ENCODE peak calls at places on chromosomes 2 and 18, in five cellular contexts. F is HepG2, G is K562, S is upper lobe of left lung, R is A549. M is an unnamed sample. For H3K4me1, the result is how much of the 10 kb centered on the place peaks cover.

GRCh38 chr18:11654736-11655604 is 34.1 kb upstream of the GNAL start:
- ATAC-seq in F (peak), G (peak), S (peak), R (peak), M (peak)

GRCh38 chr2:128091691-128092050 is 671 bp downstream of the UGGT1 start:
- ATAC-seq in F (peak), G (peak), S (no peak), R (no peak), M (no peak)

GRCh38 chr18:9454061-9454703 is 21.1 kb upstream of the RALBP1 start:
- ATAC-seq in F (no peak), G (peak), S (no peak), R (no peak), M (no peak)

GRCh38 chr2:189548686-189549439 is 31.7 kb downstream of the SLC40A1 start:
- ATAC-seq in F (peak), G (peak), S (no peak), R (peak), M (no peak)

GRCh38 chr2:101327863-101328394 is 19.4 kb upstream of the RNF149 start:
- ATAC-seq in F (no peak), G (no peak), S (peak), R (no peak), M (no peak)

GRCh38 chr2:122500316-122501105 is 745.1 kb downstream of the TSN start:
- ATAC-seq in F (no peak), G (no peak), S (no peak), R (no peak), M (no peak)

GRCh38 chr2:48144777-48145176 is 238.5 kb upstream of the FBXO11 start:
- ATAC-seq in F (no peak), G (peak), S (no peak), R (no peak), M (no peak)

GRCh38 chr2:205837663-205838062 is 155.4 kb downstream of the NRP2 start:
- ATAC-seq in F (no peak), G (no peak), S (no peak), R (no peak), M (no peak)

GRCh38 chr2:44615950-44616518 is 254.3 kb downstream of the CAMKMT start:
- ATAC-seq in F (peak), G (peak), S (no peak), R (no peak), M (no peak)

GRCh38 chr2:67526283-67526682 is 129.2 kb downstream of the ETAA1 start:
- ATAC-seq in F (no peak), G (no peak), S (no peak), R (no peak), M (peak)

GRCh38 chr2:42100696-42101585 is 53.1 kb downstream of the PKDCC start:
- ATAC-seq in F (no peak), G (no peak), S (peak), R (peak), M (peak)

GRCh38 chr2:39150890-39151497 is 30.1 kb upstream of the SOS1 start:
- ATAC-seq in F (peak), G (peak), S (no peak), R (no peak), M (no peak)

GRCh38 chr2:213104089-213104902 is 47.1 kb downstream of the IKZF2 start:
- ATAC-seq in F (no peak), G (no peak), S (no peak), R (no peak), M (no peak)

GRCh38 chr2:179622635-179623034 is 238.8 kb downstream of the ZNF385B start:
- ATAC-seq in F (no peak), G (no peak), S (no peak), R (no peak), M (no peak)

GRCh38 chr18:44731160-44731865 is 50.6 kb downstream of the SETBP1 start:
- ATAC-seq in F (no peak), G (no peak), S (no peak), R (no peak), M (no peak)

GRCh38 chr2:10658041-10658913 is 31.5 kb downstream of the NOL10 start:
- ATAC-seq in F (no peak), G (no peak), S (no peak), R (peak), M (no peak)

GRCh38 chr2:62034715-62035114 is 129.2 kb downstream of the COMMD1 start:
- ATAC-seq in F (no peak), G (no peak), S (no peak), R (no peak), M (no peak)

GRCh38 chr2:114610677-114611076 is 168.2 kb downstream of the DPP10 start:
- ATAC-seq in F (no peak), G (no peak), S (no peak), R (no peak), M (no peak)

GRCh38 chr2:1283020-1283801 is 130.1 kb upstream of the TPO start:
- ATAC-seq in F (peak), G (peak), S (peak), R (peak), M (no peak)

GRCh38 chr2:29207352-29207751 is 92.1 kb downstream of the CLIP4 start:
- ATAC-seq in F (no peak), G (no peak), S (no peak), R (no peak), M (no peak)

GRCh38 chr18:3593904-3594759 is 144.2 kb downstream of the TGIF1 start:
- ATAC-seq in F (peak), G (peak), S (peak), R (peak), M (peak)
- TF ChIP-seq EP300 in F (no peak), G (peak), S (peak), R (peak), M (no peak)

DNA sequence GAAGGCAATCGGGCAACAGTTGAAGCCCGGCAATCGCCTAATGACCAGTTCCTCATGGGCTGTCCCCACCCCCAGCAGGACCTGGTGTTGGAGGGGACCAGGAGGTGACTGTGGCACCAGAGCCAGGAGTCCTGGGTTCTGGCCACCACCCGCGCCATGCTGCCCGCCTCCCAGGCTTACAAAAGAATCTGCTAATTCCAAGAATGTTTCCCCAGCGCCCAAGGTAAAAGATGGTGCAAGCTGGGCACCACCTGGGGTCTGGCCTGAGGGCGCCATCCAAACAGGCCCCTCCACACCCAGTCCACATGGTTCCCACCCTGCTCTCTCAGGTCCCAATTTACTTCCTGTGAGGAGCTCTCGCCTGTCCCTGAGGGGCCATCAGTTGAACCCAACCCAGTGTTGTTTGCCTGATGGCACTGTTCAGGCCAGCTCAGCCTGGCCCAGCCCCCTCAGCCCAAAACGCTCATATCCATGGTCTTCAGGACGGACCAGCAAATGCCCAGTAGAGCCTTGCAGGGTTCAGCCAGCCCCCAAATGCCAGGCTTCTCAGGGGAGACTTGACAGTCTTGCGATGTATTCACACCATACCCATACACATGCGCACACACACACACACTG is 5.1 kb downstream of the SDC1 start:
- ATAC-seq in F (no peak), G (no peak), S (no peak), R (no peak), M (no peak)
- H3K4me1 ChIP-seq in F (half or more), G (under half), S (under half), R (half or more), M (under half)

DNA sequence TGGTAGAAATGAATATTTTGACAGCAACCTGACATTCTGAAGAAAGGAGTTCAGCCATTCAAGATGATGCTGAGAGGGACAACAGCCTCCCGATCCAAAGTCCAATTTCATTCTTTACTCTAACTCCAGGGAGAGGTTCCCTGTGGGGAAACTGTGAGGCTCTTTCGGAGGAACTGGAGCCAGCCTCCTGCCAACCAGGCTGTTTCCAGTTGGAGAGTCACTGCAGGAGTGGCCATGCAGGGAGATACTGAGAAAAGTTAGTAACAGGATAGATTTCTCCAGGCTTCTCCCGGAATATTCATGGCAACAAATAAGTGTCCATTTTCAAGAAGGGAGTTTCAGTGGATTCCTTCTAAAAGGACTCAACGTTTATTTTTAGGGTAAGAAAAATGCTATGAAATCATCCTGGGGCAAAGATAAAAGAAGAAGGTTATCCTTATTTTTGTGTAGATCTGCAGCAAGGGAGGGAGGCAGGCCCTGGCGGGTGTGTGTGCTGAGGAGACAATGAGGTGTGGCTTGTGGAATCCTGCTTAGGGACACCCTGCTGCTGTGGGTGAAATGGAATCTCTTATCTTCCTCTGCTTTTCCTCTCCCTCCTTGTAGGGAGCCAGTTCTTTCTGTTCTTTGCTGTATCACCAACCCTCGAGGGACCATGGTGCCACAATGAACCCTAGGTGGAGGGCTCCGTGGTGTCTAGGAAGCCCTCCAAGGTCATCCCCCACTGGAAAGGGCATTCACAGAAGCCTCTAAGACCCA is 18.1 kb downstream of the KLHL14 start:
- ATAC-seq in F (no peak), G (no peak), S (no peak), R (no peak), M (no peak)
- TF ChIP-seq EP300 in F (no peak), G (no peak), S (no peak), R (no peak), M (no peak)

DNA sequence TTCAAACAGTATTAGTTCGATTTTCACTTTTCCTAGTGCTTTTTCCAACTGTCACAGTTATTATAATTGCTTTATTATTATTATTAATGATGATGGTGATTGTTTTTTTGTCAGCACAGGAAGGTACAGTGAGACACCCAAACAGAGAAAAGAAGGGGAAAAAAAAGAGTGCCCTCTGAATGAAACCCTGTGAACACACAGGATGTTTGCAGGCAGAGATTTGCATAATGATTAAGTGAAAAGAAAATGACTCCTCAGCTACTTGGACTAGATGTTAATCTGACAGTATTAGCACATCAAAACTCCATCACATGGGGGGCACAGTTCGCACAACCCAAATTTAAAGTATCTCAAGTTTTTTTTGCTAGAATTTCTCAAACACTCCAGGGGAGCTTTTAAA is 32.9 kb downstream of the ADD2 start:
- ATAC-seq in F (no peak), G (no peak), S (no peak), R (no peak), M (no peak)
- H3K4me1 ChIP-seq in F (under half), G (under half), S (under half), R (under half), M (under half)

GRCh38 chr2:73985318-73986084 is 791 bp downstream of the TET3 start:
- ATAC-seq in F (no peak), G (no peak), S (no peak), R (no peak), M (peak)
- TF ChIP-seq EP300 in F (no peak), G (peak), S (no peak), R (no peak), M (no peak)

DNA sequence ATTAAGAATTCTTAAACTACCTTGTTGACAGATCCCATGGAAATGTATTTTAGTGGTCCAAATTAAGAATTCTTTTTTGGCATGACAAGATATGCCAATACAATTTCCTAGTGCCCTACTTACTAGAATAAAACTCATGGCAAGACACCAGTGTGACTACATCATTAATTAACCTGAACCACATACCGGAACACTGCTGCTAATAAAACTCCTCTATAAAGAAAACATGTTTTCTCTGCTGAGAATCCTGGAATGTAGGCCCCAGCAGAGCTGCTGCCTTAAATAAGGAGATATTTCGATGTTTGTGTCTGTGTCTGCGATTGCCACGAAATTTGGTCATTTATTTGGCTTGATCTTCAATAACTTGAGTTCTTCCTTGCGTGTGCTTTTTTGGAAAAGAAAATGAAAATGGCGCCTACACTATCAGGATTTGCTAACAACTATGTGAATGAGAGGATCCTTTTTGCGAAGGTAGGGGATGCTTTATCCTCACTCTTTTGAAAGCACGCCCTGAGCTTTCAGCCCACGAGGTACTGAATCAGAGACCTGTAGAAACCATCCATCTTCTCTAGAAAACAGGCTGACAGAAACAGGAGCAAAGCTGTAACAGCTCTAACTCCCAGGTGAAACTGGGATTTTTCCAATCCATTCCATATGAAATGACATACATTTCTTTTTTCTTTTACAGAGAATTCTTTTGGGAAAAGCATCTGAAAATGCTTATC is 27.0 kb downstream of the KLF7 start:
- ATAC-seq in F (no peak), G (no peak), S (no peak), R (no peak), M (no peak)
- H3K4me1 ChIP-seq in F (under half), G (under half), S (half or more), R (half or more), M (half or more)

GRCh38 chr2:167759531-167759930 is 487.9 kb downstream of the STK39 start:
- ATAC-seq in F (peak), G (peak), S (no peak), R (no peak), M (no peak)

GRCh38 chr2:167752734-167753133 is 494.7 kb downstream of the STK39 start:
- ATAC-seq in F (no peak), G (no peak), S (no peak), R (no peak), M (no peak)

GRCh38 chr2:167758292-167758691 is 489.1 kb downstream of the STK39 start:
- ATAC-seq in F (no peak), G (no peak), S (no peak), R (no peak), M (no peak)

GRCh38 chr2:167753142-167753541 is 494.3 kb downstream of the STK39 start:
- ATAC-seq in F (no peak), G (no peak), S (no peak), R (no peak), M (no peak)

DNA sequence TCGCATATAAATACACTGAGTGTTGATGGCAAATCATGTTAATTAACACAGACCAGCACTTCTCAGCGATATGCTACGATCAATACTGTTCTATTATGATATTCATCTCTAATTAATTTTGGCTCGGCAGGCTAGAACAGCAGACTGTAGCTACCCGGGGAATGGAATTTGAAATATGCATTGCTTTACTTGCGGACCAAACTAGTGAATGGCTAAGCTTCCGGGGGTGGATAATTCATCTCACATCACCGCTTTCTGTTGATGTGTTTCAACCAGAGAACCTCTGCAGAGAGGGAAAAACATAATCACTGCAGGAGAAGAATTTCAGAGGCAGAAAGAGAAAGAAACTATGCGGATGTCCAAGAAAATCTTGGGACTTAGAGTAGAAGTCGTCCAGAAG is 491.0 kb downstream of the STK39 start:
- ATAC-seq in F (peak), G (no peak), S (no peak), R (no peak), M (no peak)
- TF ChIP-seq EP300 in F (no peak), G (no peak), S (no peak), R (no peak), M (no peak)

GRCh38 chr2:120602251-120602650 is 133.4 kb upstream of the GLI2 start:
- ATAC-seq in F (no peak), G (no peak), S (no peak), R (no peak), M (no peak)
- H3K4me1 ChIP-seq in F (under half), G (under half), S (under half), R (under half), M (under half)

GRCh38 chr2:85704800-85705679 is 10.9 kb downstream of the GNLY start:
- ATAC-seq in F (no peak), G (peak), S (no peak), R (no peak), M (no peak)
- TF ChIP-seq EP300 in F (no peak), G (peak), S (no peak), R (no peak), M (no peak)

GRCh38 chr2:47074691-47075090 is 80.4 kb downstream of the STPG4 start:
- ATAC-seq in F (no peak), G (no peak), S (no peak), R (no peak), M (no peak)
- H3K4me1 ChIP-seq in F (half or more), G (under half), S (half or more), R (half or more), M (half or more)